ENCODE peak calls at places on chromosomes 12 and 14, in six cellular contexts. W is neuronal stem cell, P is mesendoderm, I is mesenchymal stem cell, A is H1, R is H9. D is an unnamed sample.

GRCh38 chr14:53786045-53786444 is 170.6 kb downstream of the BMP4 start:
- DNase-seq in W (no peak), P (no peak), I (no peak), A (no peak), R (no peak), D (no peak)

GRCh38 chr12:75666126-75666979 is 154.9 kb upstream of the KRR1 start:
- DNase-seq in W (no peak), P (peak), I (peak), A (no peak), R (no peak), D (peak)

GRCh38 chr14:53963491-53964227 is 7.0 kb upstream of the BMP4 start:
- DNase-seq in W (no peak), P (peak), I (peak), A (peak), R (peak), D (no peak)

GRCh38 chr14:88522393-88522792 is 32.4 kb downstream of the PTPN21 start:
- DNase-seq in W (no peak), P (no peak), I (no peak), A (no peak), R (no peak), D (no peak)

GRCh38 chr12:62827042-62827441 is 107.9 kb downstream of the PPM1H start:
- DNase-seq in W (no peak), P (no peak), I (no peak), A (no peak), R (no peak), D (no peak)

GRCh38 chr12:101557092-101557491 is 37.7 kb upstream of the MYBPC1 start:
- DNase-seq in W (no peak), P (no peak), I (no peak), A (no peak), R (no peak), D (no peak)

GRCh38 chr12:5395443-5396401 is 36.2 kb upstream of the NTF3 start:
- DNase-seq in W (no peak), P (peak), I (no peak), A (no peak), R (no peak), D (no peak)

GRCh38 chr12:32466986-32467711 is 67.8 kb downstream of the FGD4 start:
- DNase-seq in W (no peak), P (no peak), I (no peak), A (no peak), R (no peak), D (no peak)

GRCh38 chr14:22040781-22041125 is 367.1 kb upstream of the OR4E1 start:
- DNase-seq in W (no peak), P (no peak), I (no peak), A (no peak), R (no peak), D (no peak)

GRCh38 chr12:7787574-7788315 is 1.5 kb upstream of the NANOG start:
- DNase-seq in W (no peak), P (peak), I (no peak), A (peak), R (peak), D (no peak)

GRCh38 chr12:3869860-3870259 is 3.3 kb downstream of the PARP11 start:
- DNase-seq in W (no peak), P (no peak), I (no peak), A (no peak), R (no peak), D (no peak)

GRCh38 chr14:20751963-20752562 is 6.4 kb downstream of the EDDM3A start:
- DNase-seq in W (no peak), P (no peak), I (no peak), A (no peak), R (peak), D (no peak)

GRCh38 chr12:74283646-74284045 is 254.0 kb upstream of the ATXN7L3B start:
- DNase-seq in W (no peak), P (no peak), I (no peak), A (no peak), R (no peak), D (no peak)

GRCh38 chr14:51880810-51881580 is 20.6 kb downstream of the GNG2 start:
- DNase-seq in W (no peak), P (no peak), I (peak), A (no peak), R (no peak), D (no peak)

GRCh38 chr14:104431929-104432541 is 147.5 kb upstream of the C14orf180 start:
- DNase-seq in W (no peak), P (no peak), I (no peak), A (no peak), R (peak), D (no peak)

GRCh38 chr12:67697443-67697842 is 48.9 kb downstream of the DYRK2 start:
- DNase-seq in W (no peak), P (no peak), I (peak), A (no peak), R (no peak), D (no peak)

GRCh38 chr14:22112004-22112403 is 438.4 kb upstream of the OR4E1 start:
- DNase-seq in W (no peak), P (peak), I (no peak), A (peak), R (no peak), D (no peak)

GRCh38 chr12:93164103-93164880 is 213.4 kb upstream of the NUDT4 start:
- DNase-seq in W (no peak), P (no peak), I (no peak), A (no peak), R (no peak), D (peak)

GRCh38 chr12:49865109-49865781 is 22.3 kb upstream of the BCDIN3D start:
- DNase-seq in W (no peak), P (no peak), I (no peak), A (no peak), R (peak), D (no peak)

GRCh38 chr14:28280530-28280929 is 486.1 kb upstream of the FOXG1 start:
- DNase-seq in W (no peak), P (no peak), I (no peak), A (no peak), R (no peak), D (no peak)

GRCh38 chr12:125340791-125341190 is 275.6 kb downstream of the AACS start:
- DNase-seq in W (no peak), P (peak), I (no peak), A (no peak), R (no peak), D (peak)

GRCh38 chr14:38209572-38210159 is 2.0 kb downstream of the SSTR1 start:
- DNase-seq in W (no peak), P (no peak), I (no peak), A (no peak), R (no peak), D (no peak)

GRCh38 chr14:50675597-50675996 is 7.5 kb upstream of the SAV1 start:
- DNase-seq in W (no peak), P (peak), I (no peak), A (no peak), R (no peak), D (peak)

GRCh38 chr14:49424436-49425331 is 161.5 kb downstream of the RPS29 start:
- DNase-seq in W (no peak), P (no peak), I (peak), A (no peak), R (no peak), D (no peak)

GRCh38 chr12:98351089-98351488 is 164.3 kb upstream of the TMPO start:
- DNase-seq in W (no peak), P (no peak), I (no peak), A (peak), R (no peak), D (no peak)

GRCh38 chr14:98069712-98070133 is 1202.3 kb downstream of the BCL11B start:
- DNase-seq in W (peak), P (peak), I (no peak), A (peak), R (peak), D (no peak)

GRCh38 chr12:20361416-20361815 is 6.9 kb upstream of the PDE3A start:
- DNase-seq in W (no peak), P (no peak), I (no peak), A (no peak), R (no peak), D (no peak)
- H2BK15ac ChIP-seq in W (no peak), P (no peak), I (no peak), A (no peak), R (no peak), D (no peak)

GRCh38 chr14:67718265-67718664 is 16.6 kb downstream of the RDH12 start:
- DNase-seq in W (no peak), P (no peak), I (no peak), A (no peak), R (no peak), D (no peak)
- H2BK15ac ChIP-seq in W (no peak), P (no peak), I (no peak), A (no peak), R (no peak), D (no peak)

DNA sequence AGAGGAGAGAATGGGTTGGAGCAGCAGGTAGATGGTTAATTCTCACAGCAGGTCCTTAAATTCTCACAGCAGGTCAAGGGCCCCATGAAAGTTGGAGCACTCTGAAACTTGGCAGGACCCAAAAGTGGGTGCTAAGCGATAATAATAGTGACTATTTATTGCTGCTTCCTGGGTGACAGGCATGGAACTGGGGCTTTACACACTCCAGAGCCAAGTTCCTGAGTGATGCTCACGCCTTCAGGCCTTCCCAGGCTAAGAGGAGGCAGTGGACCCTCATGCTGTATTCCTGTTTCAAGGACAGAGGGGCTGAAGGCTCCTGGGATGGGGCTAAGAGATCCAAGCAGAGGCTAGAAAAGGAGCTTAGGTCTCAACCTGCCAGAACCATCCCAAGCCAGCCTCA is 180.9 kb upstream of the VASH1 start:
- DNase-seq in W (no peak), P (no peak), I (no peak), A (no peak), R (no peak), D (no peak)
- H2BK15ac ChIP-seq in W (no peak), P (no peak), I (no peak), A (no peak), R (no peak), D (no peak)

GRCh38 chr14:32011225-32011624 is 65.9 kb upstream of the ARHGAP5 start:
- DNase-seq in W (no peak), P (no peak), I (no peak), A (no peak), R (no peak), D (no peak)
- H2BK15ac ChIP-seq in W (no peak), P (no peak), I (no peak), A (no peak), R (no peak), D (no peak)

GRCh38 chr12:44477331-44477980 is 398.7 kb downstream of the NELL2 start:
- DNase-seq in W (no peak), P (no peak), I (no peak), A (no peak), R (no peak), D (no peak)

GRCh38 chr12:44476683-44477082 is 399.4 kb downstream of the NELL2 start:
- DNase-seq in W (no peak), P (no peak), I (no peak), A (no peak), R (no peak), D (no peak)
- H2BK15ac ChIP-seq in W (no peak), P (no peak), I (no peak), A (no peak), R (no peak), D (no peak)